ENCODE peak calls at places on chromosomes 12 and 14, in ten cellular contexts. One of them, this sample, is unnamed.
A peak's percentile ranks its signal among the peaks of the same experiment; 100 is the strongest.

GRCh38 chr12:79294590-79294989 is 396.2 kb downstream of the PAWR start:
- DNase-seq in GM12878: no peak
- DNase-seq in sigmoid colon: no peak
- DNase-seq in neural progenitor cell: no peak
- DNase-seq in PC-3: peak; percentile 8
- DNase-seq in A549: peak; percentile 31
- DNase-seq in fibroblast of lung: no peak
- DNase-seq in left lung: no peak
- DNase-seq in CD8-positive, alpha-beta T cell: no peak
- DNase-seq in IMR-90: no peak
- DNase-seq in this sample: no peak

GRCh38 chr14:54653764-54654469 is 87.0 kb downstream of the SAMD4A start:
- DNase-seq in GM12878: no peak
- DNase-seq in sigmoid colon: peak; percentile 70
- DNase-seq in neural progenitor cell: peak; percentile 42
- DNase-seq in PC-3: peak; percentile 93
- DNase-seq in A549: peak; percentile 25
- DNase-seq in fibroblast of lung: peak; percentile 71
- DNase-seq in left lung: no peak
- DNase-seq in CD8-positive, alpha-beta T cell: no peak
- DNase-seq in IMR-90: peak; percentile 88
- DNase-seq in this sample: peak; percentile 81

GRCh38 chr12:49937639-49938300 is 12.8 kb upstream of the AQP2 start:
- DNase-seq in GM12878: no peak
- DNase-seq in sigmoid colon: no peak
- DNase-seq in neural progenitor cell: no peak
- DNase-seq in PC-3: no peak
- DNase-seq in A549: no peak
- DNase-seq in fibroblast of lung: no peak
- DNase-seq in left lung: no peak
- DNase-seq in CD8-positive, alpha-beta T cell: no peak
- DNase-seq in IMR-90: peak; percentile 10
- DNase-seq in this sample: no peak

GRCh38 chr12:16349132-16349463 is 1.7 kb downstream of the MGST1 start:
- DNase-seq in GM12878: no peak
- DNase-seq in sigmoid colon: peak; percentile 88
- DNase-seq in neural progenitor cell: peak; percentile 6
- DNase-seq in PC-3: peak; percentile 91
- DNase-seq in A549: peak; percentile 92
- DNase-seq in fibroblast of lung: peak; percentile 97
- DNase-seq in left lung: no peak
- DNase-seq in CD8-positive, alpha-beta T cell: no peak
- DNase-seq in IMR-90: peak; percentile 96
- DNase-seq in this sample: peak; percentile 95

GRCh38 chr12:69648476-69648875 is 37.8 kb upstream of the LRRC10 start:
- DNase-seq in GM12878: no peak
- DNase-seq in sigmoid colon: no peak
- DNase-seq in neural progenitor cell: no peak
- DNase-seq in PC-3: peak; percentile 60
- DNase-seq in A549: peak; percentile 57
- DNase-seq in fibroblast of lung: peak; percentile 75
- DNase-seq in left lung: no peak
- DNase-seq in CD8-positive, alpha-beta T cell: no peak
- DNase-seq in IMR-90: peak; percentile 96
- DNase-seq in this sample: peak; percentile 87

GRCh38 chr12:47903151-47903611 is 1.6 kb downstream of the VDR start:
- DNase-seq in GM12878: no peak
- DNase-seq in sigmoid colon: peak; percentile 63
- DNase-seq in neural progenitor cell: no peak
- DNase-seq in PC-3: peak; percentile 60
- DNase-seq in A549: no peak
- DNase-seq in fibroblast of lung: peak; percentile 73
- DNase-seq in left lung: no peak
- DNase-seq in CD8-positive, alpha-beta T cell: no peak
- DNase-seq in IMR-90: peak; percentile 76
- DNase-seq in this sample: peak; percentile 38

GRCh38 chr14:93328546-93328945 is 4.3 kb downstream of the BTBD7 start:
- DNase-seq in GM12878: no peak
- DNase-seq in sigmoid colon: no peak
- DNase-seq in neural progenitor cell: no peak
- DNase-seq in PC-3: no peak
- DNase-seq in A549: no peak
- DNase-seq in fibroblast of lung: no peak
- DNase-seq in left lung: no peak
- DNase-seq in CD8-positive, alpha-beta T cell: no peak
- DNase-seq in IMR-90: no peak
- DNase-seq in this sample: no peak

GRCh38 chr14:67357583-67358354 is 1.8 kb downstream of the ATP6V1D start:
- DNase-seq in GM12878: no peak
- DNase-seq in sigmoid colon: no peak
- DNase-seq in neural progenitor cell: no peak
- DNase-seq in PC-3: peak; percentile 36
- DNase-seq in A549: no peak
- DNase-seq in fibroblast of lung: no peak
- DNase-seq in left lung: no peak
- DNase-seq in CD8-positive, alpha-beta T cell: no peak
- DNase-seq in IMR-90: peak; percentile 30
- DNase-seq in this sample: peak; percentile 22

GRCh38 chr12:6961695-6962284 is 8.7 kb downstream of the PHB2 start:
- DNase-seq in GM12878: no peak
- DNase-seq in sigmoid colon: peak; percentile 89
- DNase-seq in neural progenitor cell: peak; percentile 89
- DNase-seq in PC-3: peak; percentile 61
- DNase-seq in A549: peak; percentile 89
- DNase-seq in fibroblast of lung: peak; percentile 63
- DNase-seq in left lung: peak; percentile 87
- DNase-seq in CD8-positive, alpha-beta T cell: no peak
- DNase-seq in IMR-90: peak; percentile 77
- DNase-seq in this sample: peak; percentile 74

GRCh38 chr12:124520258-124520657 is 47.2 kb downstream of the NCOR2 start:
- DNase-seq in GM12878: no peak
- DNase-seq in sigmoid colon: no peak
- DNase-seq in neural progenitor cell: no peak
- DNase-seq in PC-3: peak; percentile 87
- DNase-seq in A549: peak; percentile 76
- DNase-seq in fibroblast of lung: no peak
- DNase-seq in left lung: peak; percentile 84
- DNase-seq in CD8-positive, alpha-beta T cell: no peak
- DNase-seq in IMR-90: peak; percentile 29
- DNase-seq in this sample: no peak

GRCh38 chr14:104462651-104463630 is 116.6 kb upstream of the C14orf180 start:
- DNase-seq in GM12878: no peak
- DNase-seq in sigmoid colon: no peak
- DNase-seq in neural progenitor cell: no peak
- DNase-seq in PC-3: peak; percentile 37
- DNase-seq in A549: no peak
- DNase-seq in fibroblast of lung: no peak
- DNase-seq in left lung: no peak
- DNase-seq in CD8-positive, alpha-beta T cell: no peak
- DNase-seq in IMR-90: no peak
- DNase-seq in this sample: no peak

GRCh38 chr14:67461341-67461985 is 27.1 kb downstream of the TMEM229B start:
- DNase-seq in GM12878: no peak
- DNase-seq in sigmoid colon: no peak
- DNase-seq in neural progenitor cell: no peak
- DNase-seq in PC-3: no peak
- DNase-seq in A549: no peak
- DNase-seq in fibroblast of lung: no peak
- DNase-seq in left lung: no peak
- DNase-seq in CD8-positive, alpha-beta T cell: no peak
- DNase-seq in IMR-90: peak; percentile 27
- DNase-seq in this sample: peak; percentile 9

GRCh38 chr12:25934461-25934860 is 24.0 kb upstream of the RASSF8 start:
- DNase-seq in GM12878: no peak
- DNase-seq in sigmoid colon: no peak
- DNase-seq in neural progenitor cell: no peak
- DNase-seq in PC-3: no peak
- DNase-seq in A549: no peak
- DNase-seq in fibroblast of lung: no peak
- DNase-seq in left lung: no peak
- DNase-seq in CD8-positive, alpha-beta T cell: no peak
- DNase-seq in IMR-90: no peak
- DNase-seq in this sample: no peak

GRCh38 chr12:25939606-25940005 is 18.9 kb upstream of the RASSF8 start:
- DNase-seq in GM12878: no peak
- DNase-seq in sigmoid colon: no peak
- DNase-seq in neural progenitor cell: no peak
- DNase-seq in PC-3: no peak
- DNase-seq in A549: no peak
- DNase-seq in fibroblast of lung: no peak
- DNase-seq in left lung: no peak
- DNase-seq in CD8-positive, alpha-beta T cell: no peak
- DNase-seq in IMR-90: no peak
- DNase-seq in this sample: no peak

GRCh38 chr12:25935355-25936144 is 22.9 kb upstream of the RASSF8 start:
- DNase-seq in GM12878: no peak
- DNase-seq in sigmoid colon: no peak
- DNase-seq in neural progenitor cell: peak; percentile 46
- DNase-seq in PC-3: no peak
- DNase-seq in A549: no peak
- DNase-seq in fibroblast of lung: no peak
- DNase-seq in left lung: no peak
- DNase-seq in CD8-positive, alpha-beta T cell: no peak
- DNase-seq in IMR-90: no peak
- DNase-seq in this sample: no peak

GRCh38 chr12:25938581-25938980 is 19.9 kb upstream of the RASSF8 start:
- DNase-seq in GM12878: no peak
- DNase-seq in sigmoid colon: no peak
- DNase-seq in neural progenitor cell: no peak
- DNase-seq in PC-3: no peak
- DNase-seq in A549: no peak
- DNase-seq in fibroblast of lung: no peak
- DNase-seq in left lung: no peak
- DNase-seq in CD8-positive, alpha-beta T cell: no peak
- DNase-seq in IMR-90: no peak
- DNase-seq in this sample: no peak

GRCh38 chr12:25937096-25937495 is 21.4 kb upstream of the RASSF8 start:
- DNase-seq in GM12878: no peak
- DNase-seq in sigmoid colon: no peak
- DNase-seq in neural progenitor cell: no peak
- DNase-seq in PC-3: peak; percentile 25
- DNase-seq in A549: no peak
- DNase-seq in fibroblast of lung: no peak
- DNase-seq in left lung: no peak
- DNase-seq in CD8-positive, alpha-beta T cell: no peak
- DNase-seq in IMR-90: no peak
- DNase-seq in this sample: no peak
- TF ChIP-seq CTCF in GM12878: no peak
- TF ChIP-seq CTCF in sigmoid colon: no peak
- TF ChIP-seq CTCF in neural progenitor cell: no peak
- TF ChIP-seq CTCF in PC-3: no peak
- TF ChIP-seq CTCF in A549: no peak
- TF ChIP-seq CTCF in fibroblast of lung: no peak
- TF ChIP-seq CTCF in left lung: no peak
- TF ChIP-seq CTCF in CD8-positive, alpha-beta T cell: no peak
- TF ChIP-seq CTCF in IMR-90: no peak
- TF ChIP-seq CTCF in this sample: no peak

DNA sequence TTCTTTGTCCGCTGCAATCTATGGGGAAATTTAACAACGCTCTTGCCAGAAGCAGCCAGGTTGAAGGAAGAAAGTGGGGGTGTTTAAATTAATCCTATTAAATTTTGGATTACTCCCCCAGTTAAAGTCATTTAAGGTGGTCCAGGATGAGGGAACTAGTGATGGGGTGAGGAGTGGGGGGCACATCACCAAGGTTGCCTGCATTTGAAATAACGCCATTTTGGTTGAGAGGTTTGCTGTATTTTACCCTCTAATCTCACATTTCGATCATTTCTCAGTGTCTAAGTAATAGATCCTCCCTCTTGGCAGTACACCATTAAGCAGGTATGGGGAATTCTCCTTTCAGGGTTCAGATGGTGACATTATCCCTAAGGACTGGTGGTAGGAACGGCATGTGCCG is 2.6 kb downstream of the FLRT2 start:
- DNase-seq in GM12878: no peak
- DNase-seq in sigmoid colon: no peak
- DNase-seq in neural progenitor cell: no peak
- DNase-seq in PC-3: no peak
- DNase-seq in A549: no peak
- DNase-seq in fibroblast of lung: no peak
- DNase-seq in left lung: no peak
- DNase-seq in CD8-positive, alpha-beta T cell: no peak
- DNase-seq in IMR-90: no peak
- DNase-seq in this sample: no peak
- H3K27ac ChIP-seq in GM12878: no peak overlapping the region
- H3K27ac ChIP-seq in sigmoid colon: peak overlapping the region; percentile 69
- H3K27ac ChIP-seq in neural progenitor cell: no peak overlapping the region
- H3K27ac ChIP-seq in PC-3: no peak overlapping the region
- H3K27ac ChIP-seq in A549: peak overlapping the region; percentile 86
- H3K27ac ChIP-seq in fibroblast of lung: peak overlapping the region; percentile 52
- H3K27ac ChIP-seq in left lung: no peak overlapping the region
- H3K27ac ChIP-seq in CD8-positive, alpha-beta T cell: no peak overlapping the region
- H3K27ac ChIP-seq in IMR-90: peak overlapping the region; percentile 47
- H3K27ac ChIP-seq in this sample: peak overlapping the region; percentile 54

GRCh38 chr12:53938276-53939140 is at the start of gene HOXC13:
- DNase-seq in GM12878: no peak
- DNase-seq in sigmoid colon: no peak
- DNase-seq in neural progenitor cell: peak; percentile 83
- DNase-seq in PC-3: peak; percentile 99
- DNase-seq in A549: peak; percentile 100
- DNase-seq in fibroblast of lung: peak; percentile 19
- DNase-seq in left lung: peak; percentile 72
- DNase-seq in CD8-positive, alpha-beta T cell: no peak
- DNase-seq in IMR-90: no peak
- DNase-seq in this sample: peak; percentile 2
- H3K4me3 ChIP-seq in GM12878: no peak within 1 kb of the TSS
- H3K4me3 ChIP-seq in sigmoid colon: no peak within 1 kb of the TSS
- H3K4me3 ChIP-seq in neural progenitor cell: no peak within 1 kb of the TSS
- H3K4me3 ChIP-seq in PC-3: peak within 1 kb of the TSS; percentile 87
- H3K4me3 ChIP-seq in A549: peak within 1 kb of the TSS; percentile 86
- H3K4me3 ChIP-seq in fibroblast of lung: no peak within 1 kb of the TSS
- H3K4me3 ChIP-seq in left lung: no peak within 1 kb of the TSS
- H3K4me3 ChIP-seq in CD8-positive, alpha-beta T cell: no peak within 1 kb of the TSS
- H3K4me3 ChIP-seq in IMR-90: no peak within 1 kb of the TSS
- H3K4me3 ChIP-seq in this sample: no peak within 1 kb of the TSS

DNA sequence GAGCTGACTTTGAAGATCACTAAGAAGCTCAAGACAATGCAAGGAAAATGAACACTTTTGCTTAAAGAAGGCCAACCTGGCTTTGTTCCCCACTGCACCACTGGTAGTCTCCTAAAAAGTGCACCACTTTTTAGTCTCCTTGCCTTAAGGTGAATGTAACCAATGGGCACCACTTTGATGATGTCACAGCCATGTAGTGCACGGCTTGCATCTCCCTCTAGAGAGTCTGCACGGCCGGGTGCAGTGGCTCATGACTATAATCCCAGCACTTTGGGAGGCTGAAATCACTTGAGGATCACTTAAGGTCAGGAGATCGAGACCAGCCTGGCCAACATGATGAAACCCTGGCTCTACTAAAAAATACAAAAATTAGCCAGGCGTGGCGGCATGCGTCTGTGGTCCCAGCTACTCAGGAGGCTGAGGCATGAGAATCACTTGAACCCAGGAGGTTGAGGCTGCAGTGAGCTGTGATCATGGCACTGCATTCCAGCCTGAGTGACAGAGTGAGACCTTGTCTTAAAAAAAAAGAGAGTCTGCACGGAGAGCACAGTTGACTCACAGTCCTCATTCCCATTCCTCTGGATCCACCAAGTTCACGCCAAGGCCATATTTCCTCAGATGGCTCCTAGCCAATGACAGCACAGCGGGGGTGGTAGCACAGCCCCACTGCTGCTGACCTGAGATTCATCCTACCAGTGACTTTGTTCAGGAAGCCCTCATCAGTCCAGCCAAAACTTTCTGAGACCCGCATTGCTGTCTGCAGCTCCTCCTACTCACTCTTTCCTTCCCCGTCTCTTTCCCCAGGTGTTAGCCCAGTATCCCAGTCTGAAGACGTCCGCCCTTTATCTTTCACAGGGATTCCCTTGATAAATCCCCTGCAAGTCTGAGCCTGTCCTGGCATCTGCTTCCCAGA is 16.5 kb upstream of the IFT81 start:
- DNase-seq in GM12878: no peak
- DNase-seq in sigmoid colon: peak; percentile 82
- DNase-seq in neural progenitor cell: no peak
- DNase-seq in PC-3: peak; percentile 31
- DNase-seq in A549: peak; percentile 98
- DNase-seq in fibroblast of lung: peak; percentile 93
- DNase-seq in left lung: no peak
- DNase-seq in CD8-positive, alpha-beta T cell: no peak
- DNase-seq in IMR-90: peak; percentile 97
- DNase-seq in this sample: peak; percentile 99
- TF ChIP-seq CTCF in GM12878: no peak
- TF ChIP-seq CTCF in sigmoid colon: no peak
- TF ChIP-seq CTCF in neural progenitor cell: no peak
- TF ChIP-seq CTCF in PC-3: no peak
- TF ChIP-seq CTCF in A549: no peak
- TF ChIP-seq CTCF in fibroblast of lung: no peak
- TF ChIP-seq CTCF in left lung: no peak
- TF ChIP-seq CTCF in CD8-positive, alpha-beta T cell: no peak
- TF ChIP-seq CTCF in IMR-90: no peak
- TF ChIP-seq CTCF in this sample: no peak

This sample was measured in brain microvascular endothelial cell.